ENCODE peak calls at places on chromosome 1, in nine cellular contexts. I, K, L, A, U, D, P, V and C are unnamed samples.
A peak's percentile ranks its signal among the peaks of the same experiment; 100 is the strongest.

GRCh38 chr1:47865881-47866535 is 131.2 kb downstream of the TRABD2B start:
- DNase-seq in L (no peak), P (no peak), V (no peak), A (no peak), I (no peak), D (peak; percentile 3), U (no peak), K (no peak), C (no peak)

GRCh38 chr1:166080965-166081870 is 85.6 kb downstream of the FAM78B start:
- DNase-seq in U (no peak), A (no peak), P (no peak), D (no peak), K (no peak), I (peak; percentile 25), L (no peak), V (no peak), C (no peak)

GRCh38 chr1:246427611-246428010 is 79.5 kb downstream of the SMYD3 start:
- DNase-seq in U (no peak), L (no peak), D (no peak), A (no peak), P (no peak), K (no peak), I (no peak), V (no peak), C (no peak)

GRCh38 chr1:32892368-32893197 is 6.3 kb downstream of the HPCA start:
- DNase-seq in U (no peak), P (no peak), V (peak; percentile 59), K (peak; percentile 47), L (no peak), A (peak; percentile 77), D (peak; percentile 44), I (no peak), C (no peak)

GRCh38 chr1:58576727-58577675 is at the start of gene TACSTD2:
- DNase-seq in U (peak; percentile 96), A (peak; percentile 86), I (no peak), K (peak; percentile 56), L (peak; percentile 88), D (no peak), V (peak; percentile 47), P (no peak), C (no peak)

GRCh38 chr1:212595787-212596714 is 12.5 kb upstream of the ATF3 start:
- DNase-seq in K (no peak), U (peak; percentile 38), D (peak; percentile 85), P (no peak), A (no peak), L (no peak), I (no peak), V (no peak), C (peak; percentile 38)

GRCh38 chr1:231070758-231071443 is 30.8 kb upstream of the FAM89A start:
- DNase-seq in L (no peak), V (no peak), U (no peak), P (no peak), D (no peak), A (no peak), K (no peak), I (no peak), C (no peak)

GRCh38 chr1:70990460-70991253 is 57.0 kb downstream of the PTGER3 start:
- DNase-seq in A (no peak), L (no peak), U (no peak), D (no peak), I (no peak), P (no peak), V (no peak), K (no peak), C (no peak)

GRCh38 chr1:22753396-22754083 is 42.9 kb downstream of the EPHB2 start:
- DNase-seq in L (no peak), D (no peak), P (no peak), A (no peak), K (no peak), I (peak; percentile 31), U (no peak), V (no peak), C (no peak)

DNA sequence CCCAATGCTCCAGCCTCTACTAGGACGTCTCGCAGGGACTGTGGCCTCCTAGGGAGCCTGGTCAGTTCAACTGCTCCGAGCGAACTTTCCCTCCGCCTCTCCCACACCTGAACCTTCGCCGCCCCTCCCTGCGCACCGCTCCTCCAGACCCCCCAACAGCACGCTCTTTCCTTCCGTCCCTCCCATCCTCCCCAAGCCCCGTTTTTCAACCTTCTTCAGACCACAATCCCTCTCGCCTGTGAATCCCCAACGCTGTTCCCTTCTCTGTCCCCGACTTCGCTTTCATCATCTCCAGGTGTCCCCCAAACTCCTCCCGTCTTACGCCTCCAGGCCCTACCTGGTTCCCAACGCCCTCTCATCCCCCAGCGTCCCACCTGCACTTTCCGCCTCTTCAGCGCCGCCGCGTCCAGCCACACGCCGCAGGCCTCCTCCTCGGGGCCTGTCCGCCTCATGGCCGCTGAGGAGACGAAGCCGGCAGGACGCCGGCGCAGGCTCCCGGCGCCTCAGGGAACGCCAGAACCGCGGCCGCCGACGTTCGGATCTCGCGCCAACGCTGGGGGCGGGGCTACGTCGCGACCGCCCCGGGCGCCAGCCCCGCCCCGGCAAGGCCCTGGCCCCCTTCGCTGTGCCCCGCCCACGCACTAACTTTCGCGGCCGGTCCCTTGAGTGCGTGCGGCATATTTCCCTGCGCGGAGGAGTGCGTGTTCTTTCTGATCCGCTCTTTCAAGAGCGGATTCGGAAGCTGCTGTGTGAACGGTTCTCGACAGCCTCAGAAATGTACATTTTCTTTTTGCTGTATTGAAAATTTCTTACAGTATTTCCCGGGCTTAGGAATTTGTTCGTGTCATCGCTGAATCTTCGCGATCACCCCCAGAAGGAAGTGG is at the start of gene AUNIP:
- DNase-seq in V (peak; percentile 92), A (peak; percentile 97), U (peak; percentile 77), K (no peak), D (peak; percentile 82), L (peak; percentile 91), I (peak; percentile 73), P (peak; percentile 47), C (peak; percentile 74)
- TF ChIP-seq POLR2A in V (peak; percentile 59), A (no peak), U (peak; percentile 74), K (peak; percentile 94), D (peak; percentile 71), L (peak; percentile 36), I (peak; percentile 60), P (peak; percentile 76), C (peak; percentile 77)

GRCh38 chr1:84573967-84574842 is at the start of gene CTBS:
- DNase-seq in L (peak; percentile 92), U (peak; percentile 82), I (peak; percentile 76), K (peak; percentile 44), V (peak; percentile 87), A (peak; percentile 98), D (peak; percentile 77), P (peak; percentile 52), C (peak; percentile 85)
- TF ChIP-seq POLR2A in L (peak; percentile 76), U (peak; percentile 67), I (peak; percentile 79), K (peak; percentile 78), V (peak; percentile 72), A (no peak), D (peak; percentile 61), P (peak; percentile 64), C (peak; percentile 92)

DNA sequence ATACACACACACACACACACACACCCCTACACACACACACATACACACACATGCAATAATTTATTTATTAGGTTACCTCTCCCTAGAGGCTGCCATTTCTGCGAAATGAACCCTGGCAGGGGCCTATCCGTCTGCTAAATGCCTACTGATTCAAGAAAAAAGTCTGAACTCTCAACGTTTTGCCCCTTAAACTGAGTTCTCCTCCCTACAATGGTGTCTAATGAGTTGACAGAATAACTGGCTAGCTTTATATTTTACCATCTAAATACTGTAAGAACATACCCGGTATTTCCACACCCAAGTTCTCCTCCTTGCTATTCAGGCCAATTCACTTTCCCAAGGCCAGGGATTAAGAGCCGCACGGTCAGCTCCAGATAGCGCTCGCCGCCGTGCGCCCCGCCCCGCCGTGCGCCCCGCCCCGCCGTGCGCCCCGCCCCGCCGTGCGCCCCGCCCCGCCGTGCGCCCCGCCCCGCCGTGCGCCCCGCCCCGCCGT is 339 bp upstream of the RNPC3 start:
- DNase-seq in V (peak; percentile 28), A (peak; percentile 72), L (no peak), D (peak; percentile 38), U (no peak), I (no peak), K (no peak), P (peak; percentile 39), C (peak; percentile 24)
- TF ChIP-seq POLR2A in V (no peak), A (no peak), L (no peak), D (no peak), U (no peak), I (no peak), K (no peak), P (no peak), C (no peak)

DNA sequence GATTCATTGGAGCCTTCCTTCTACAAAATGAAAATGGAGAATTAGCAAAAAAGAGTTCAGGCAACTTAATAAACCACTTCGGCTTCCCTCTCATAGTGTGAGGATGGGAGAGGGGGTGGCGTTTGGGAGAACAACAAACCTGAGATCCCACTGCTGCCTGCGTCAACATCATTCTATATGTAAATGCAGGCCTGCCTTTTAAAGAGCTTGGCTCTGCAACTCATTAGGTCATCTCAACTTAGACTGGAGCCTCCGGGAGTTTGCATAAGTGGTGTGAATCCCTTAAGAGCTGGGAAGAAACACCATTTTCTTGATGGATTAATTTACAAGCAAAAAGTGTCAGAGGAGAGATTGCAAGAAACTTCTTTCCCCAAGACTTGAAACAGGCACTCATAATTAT is 127.6 kb upstream of the DAB1 start:
- DNase-seq in L (no peak), I (no peak), V (no peak), A (no peak), D (no peak), K (no peak), P (no peak), U (no peak), C (no peak)
- TF ChIP-seq POLR2A in L (no peak), I (no peak), V (no peak), A (no peak), D (no peak), K (no peak), P (no peak), U (no peak), C (no peak)

DNA sequence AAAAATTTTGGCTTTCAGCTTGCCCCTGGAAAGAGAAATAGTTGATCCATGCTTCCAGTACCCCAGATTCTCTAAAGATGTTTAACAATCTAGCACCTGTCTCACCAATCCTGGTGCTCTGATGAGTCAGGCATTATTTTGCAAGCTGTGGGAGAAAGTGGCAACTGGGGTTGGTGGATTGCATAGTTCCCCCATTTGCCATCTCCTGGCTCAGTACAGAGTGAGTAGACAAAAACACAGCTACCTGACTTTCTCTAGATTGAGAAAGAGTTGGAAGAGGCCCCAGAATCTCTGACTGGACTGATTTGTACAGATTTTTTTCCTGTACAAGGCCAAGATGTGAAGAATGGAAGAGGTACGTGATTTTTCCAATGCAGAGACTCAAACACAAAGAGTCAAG is 75.1 kb upstream of the NEGR1 start:
- DNase-seq in V (no peak), D (no peak), U (no peak), I (no peak), A (no peak), K (no peak), L (no peak), P (no peak), C (no peak)
- TF ChIP-seq POLR2A in V (no peak), D (no peak), U (no peak), I (no peak), A (no peak), K (no peak), L (no peak), P (no peak), C (no peak)

GRCh38 chr1:241640149-241640866 is at the start of the genes CHML and OPN3:
- DNase-seq in L (peak; percentile 95), K (peak; percentile 62), I (peak; percentile 88), P (peak; percentile 48), U (peak; percentile 94), A (peak; percentile 99), V (peak; percentile 97), D (peak; percentile 92), C (peak; percentile 86)
- TF ChIP-seq POLR2A in L (peak; percentile 75), K (peak; percentile 96), I (peak; percentile 88), P (peak; percentile 88), U (peak; percentile 80), A (peak; percentile 57), V (peak; percentile 63), D (peak; percentile 87), C (peak; percentile 94)